ENCODE peak calls at places on chromosomes 2 and 18, in eight cellular contexts. K, S, Y, B, I, P, H and O are unnamed samples.

GRCh38 chr18:44723973-44724778 is 43.5 kb downstream of the SETBP1 start:
- DNase-seq in I (no peak), K (no peak), H (no peak), S (no peak), B (no peak), P (no peak), Y (peak), O (no peak)

GRCh38 chr2:175855794-175856453 is 146.1 kb downstream of the LNPK start:
- DNase-seq in S (peak), P (peak), Y (no peak), H (no peak), I (peak), B (peak), K (peak), O (no peak)

GRCh38 chr2:33051586-33052385 is 105.0 kb downstream of the LTBP1 start:
- DNase-seq in B (no peak), H (no peak), I (no peak), Y (no peak), P (no peak), K (no peak), S (no peak), O (no peak)

GRCh38 chr18:44568986-44569385 is 111.7 kb upstream of the SETBP1 start:
- DNase-seq in K (no peak), I (no peak), S (no peak), P (no peak), B (no peak), H (no peak), Y (no peak), O (no peak)

GRCh38 chr2:105142239-105142638 is 99.3 kb upstream of the GPR45 start:
- DNase-seq in P (no peak), B (no peak), Y (no peak), H (no peak), I (no peak), S (no peak), K (no peak), O (no peak)

GRCh38 chr2:98508690-98509054 is 64.0 kb downstream of the INPP4A start:
- DNase-seq in P (no peak), Y (peak), H (no peak), B (peak), S (no peak), I (no peak), K (no peak), O (peak)

GRCh38 chr2:79782540-79782939 is 269.7 kb downstream of the CTNNA2 start:
- DNase-seq in K (no peak), P (no peak), B (no peak), S (no peak), Y (no peak), I (no peak), H (no peak), O (no peak)

GRCh38 chr2:214019229-214019972 is 391.5 kb upstream of the VWC2L start:
- DNase-seq in B (no peak), S (no peak), H (no peak), Y (peak), P (peak), I (no peak), K (no peak), O (no peak)

GRCh38 chr2:171941316-171941699 is 19.0 kb downstream of the HAT1 start:
- DNase-seq in P (no peak), K (no peak), S (no peak), H (no peak), Y (no peak), I (no peak), B (no peak), O (no peak)